ENCODE peak calls at places on chromosomes 3 and 15, in ten cellular contexts. V is A673; D is stimulated activated CD8-positive, alpha-beta memory T cell treated with anti-CD3 and anti-CD28 coated beads, Interleukin-7, amount 100 ng/mL, for 24 hours; Y is GM12865; S is small intestine; O is kidney epithelial cell; T is NCI-H510A treated with DMSO at 0.1 percent for 48 hours; N is heart left ventricle; B is AG08395; I is activated CD8-positive, alpha-beta memory T cell treated with anti-CD3 and anti-CD28 coated beads, Interleukin-2, amount 50 U/mL, for 48 hours. H is an unnamed sample.

GRCh38 chr3:108835101-108835500 is 12.5 kb downstream of the TRAT1 start:
- DNase-seq in T (no peak), B (no peak), Y (no peak), V (no peak), O (no peak), N (no peak), I (no peak), D (no peak), S (peak), H (no peak)

GRCh38 chr3:36446230-36446629 is 65.9 kb downstream of the STAC start:
- DNase-seq in T (no peak), B (peak), D (no peak), N (no peak), V (no peak), I (no peak), O (no peak), Y (no peak), S (no peak), H (no peak)

GRCh38 chr15:80834402-80834801 is 55.2 kb downstream of the CEMIP start:
- DNase-seq in I (no peak), T (no peak), Y (no peak), S (no peak), N (no peak), V (no peak), D (no peak), O (no peak), B (no peak), H (no peak)

GRCh38 chr3:17772556-17772955 is 30.1 kb upstream of the TBC1D5 start:
- DNase-seq in B (no peak), V (no peak), Y (no peak), D (no peak), I (no peak), S (no peak), O (no peak), T (no peak), N (no peak), H (no peak)

GRCh38 chr3:43648957-43649356 is 27.1 kb upstream of the ANO10 start:
- DNase-seq in T (no peak), I (no peak), B (no peak), D (no peak), Y (no peak), N (no peak), O (no peak), S (no peak), V (no peak), H (no peak)

GRCh38 chr3:118785415-118785814 is 249.2 kb downstream of the IGSF11 start:
- DNase-seq in V (no peak), B (no peak), S (no peak), D (no peak), N (no peak), I (no peak), Y (no peak), T (no peak), O (no peak), H (no peak)

GRCh38 chr3:178597388-178597787 is 61.2 kb downstream of the KCNMB2 start:
- DNase-seq in B (no peak), I (no peak), S (no peak), O (no peak), D (no peak), N (no peak), Y (no peak), T (no peak), V (no peak), H (no peak)

GRCh38 chr15:90860942-90861675 is 7.3 kb upstream of the FURIN start:
- DNase-seq in B (no peak), N (no peak), T (peak), D (no peak), O (no peak), I (no peak), V (no peak), S (no peak), Y (no peak), H (peak)

GRCh38 chr3:111315911-111316310 is 226.1 kb upstream of the CD96 start:
- DNase-seq in D (no peak), V (peak), I (no peak), Y (no peak), N (no peak), O (no peak), S (no peak), T (no peak), B (peak), H (no peak)

GRCh38 chr3:53040361-53040820 is 5.5 kb downstream of the SFMBT1 start:
- DNase-seq in O (peak), I (no peak), N (no peak), T (no peak), Y (no peak), S (no peak), D (no peak), V (no peak), B (peak), H (no peak)